ENCODE peak calls at places on chromosomes 3 and 15, in five cellular contexts. Y is fibroblast of lung, K is HepG2, L is Panc1, I is heart right ventricle. N is an unnamed sample.

GRCh38 chr15:40769310-40770146 is at the start of gene C15orf62:
- DNase-seq in L (no peak), I (no peak), Y (peak; percentile 62), K (no peak), N (no peak)

GRCh38 chr15:84649706-84650105 is 4.4 kb downstream of the WDR73 start:
- DNase-seq in Y (no peak), L (no peak), I (no peak), K (no peak), N (no peak)

GRCh38 chr3:169634618-169635236 is 28.8 kb downstream of the MECOM start:
- DNase-seq in L (no peak), I (peak; percentile 44), Y (peak; percentile 50), K (peak; percentile 53), N (no peak)

GRCh38 chr3:63980830-63981498 is 42.3 kb downstream of the PSMD6 start:
- DNase-seq in Y (no peak), L (no peak), I (no peak), K (no peak), N (no peak)

GRCh38 chr15:60477991-60478632 is 830 bp downstream of the ICE2 start:
- DNase-seq in L (no peak), K (peak; percentile 21), Y (peak; percentile 39), I (peak; percentile 23), N (no peak)

GRCh38 chr3:157789162-157789561 is 285.9 kb upstream of the VEPH1 start:
- DNase-seq in L (no peak), K (no peak), I (no peak), Y (no peak), N (no peak)

GRCh38 chr15:65290228-65290627 is 3.5 kb upstream of the PARP16 start:
- DNase-seq in Y (no peak), L (no peak), K (no peak), I (no peak), N (no peak)

GRCh38 chr3:105847865-105848264 is 20.9 kb downstream of the CBLB start:
- DNase-seq in L (no peak), K (no peak), I (no peak), Y (no peak), N (no peak)

GRCh38 chr15:40555876-40556275 is 9.0 kb downstream of the CCDC32 start:
- DNase-seq in Y (no peak), K (no peak), L (no peak), I (no peak), N (no peak)

GRCh38 chr15:27844018-27844666 is 255.0 kb downstream of the OCA2 start:
- DNase-seq in Y (peak; percentile 56), I (no peak), K (no peak), L (peak; percentile 10), N (no peak)

GRCh38 chr3:197881601-197882000 is 68.4 kb upstream of the RPL35A start:
- DNase-seq in I (no peak), L (no peak), Y (no peak), K (no peak), N (no peak)

GRCh38 chr3:58577269-58577821 is at the start of gene FAM107A:
- DNase-seq in L (no peak), I (peak; percentile 73), K (no peak), Y (peak; percentile 62), N (no peak)

GRCh38 chr15:95850837-95851236 is 479.7 kb upstream of the NR2F2 start:
- DNase-seq in L (no peak), I (no peak), K (no peak), Y (no peak), N (no peak)

GRCh38 chr3:107370902-107371301 is 6.3 kb upstream of the CCDC54 start:
- DNase-seq in Y (no peak), I (no peak), K (no peak), L (no peak), N (no peak)

GRCh38 chr3:111112913-111113312 is 41.3 kb downstream of the NECTIN3 start:
- DNase-seq in L (no peak), Y (peak; percentile 84), K (no peak), I (no peak), N (no peak)

GRCh38 chr15:92829875-92830274 is 70.2 kb upstream of the CHD2 start:
- DNase-seq in Y (no peak), K (no peak), I (no peak), L (no peak), N (no peak)

GRCh38 chr15:64686130-64686735 is 89.2 kb downstream of the RBPMS2 start:
- DNase-seq in I (peak; percentile 62), Y (peak; percentile 80), K (peak; percentile 45), L (peak; percentile 27), N (no peak)

GRCh38 chr3:134938024-134938525 is 143.0 kb downstream of the EPHB1 start:
- DNase-seq in K (no peak), Y (no peak), L (no peak), I (no peak), N (no peak)

GRCh38 chr3:17830786-17831185 is 88.4 kb upstream of the TBC1D5 start:
- DNase-seq in L (no peak), I (no peak), Y (no peak), K (no peak), N (no peak)

GRCh38 chr15:57604502-57604901 is 12.8 kb downstream of the MYZAP start:
- DNase-seq in K (no peak), Y (no peak), I (no peak), L (no peak), N (no peak)

GRCh38 chr15:57606048-57606447 is 14.3 kb downstream of the MYZAP start:
- DNase-seq in I (no peak), Y (no peak), K (no peak), L (no peak), N (no peak)

GRCh38 chr15:57606816-57607215 is 15.1 kb downstream of the MYZAP start:
- DNase-seq in L (no peak), I (no peak), Y (no peak), K (no peak), N (no peak)

GRCh38 chr15:57607570-57608000 is 15.9 kb downstream of the MYZAP start:
- DNase-seq in I (no peak), K (peak; percentile 23), L (no peak), Y (peak; percentile 80), N (no peak)

GRCh38 chr15:57605491-57605890 is 13.8 kb downstream of the MYZAP start:
- DNase-seq in L (no peak), I (no peak), Y (no peak), K (no peak), N (no peak)
- H3K27ac ChIP-seq in L (no peak overlapping the region), I (peak overlapping the region; percentile 79), Y (no peak overlapping the region), K (no peak overlapping the region), N (no peak overlapping the region)

GRCh38 chr3:16423947-16424673 is 89.4 kb downstream of the RFTN1 start:
- DNase-seq in Y (no peak), I (no peak), K (no peak), L (no peak), N (no peak)

GRCh38 chr3:16425398-16426057 is 88.0 kb downstream of the RFTN1 start:
- DNase-seq in Y (no peak), I (no peak), L (no peak), K (no peak), N (no peak)

GRCh38 chr3:16429086-16429485 is 84.4 kb downstream of the RFTN1 start:
- DNase-seq in K (no peak), L (no peak), I (no peak), Y (no peak), N (no peak)

GRCh38 chr3:16426665-16427064 is 86.8 kb downstream of the RFTN1 start:
- DNase-seq in Y (peak; percentile 18), L (no peak), I (no peak), K (no peak), N (no peak)

DNA sequence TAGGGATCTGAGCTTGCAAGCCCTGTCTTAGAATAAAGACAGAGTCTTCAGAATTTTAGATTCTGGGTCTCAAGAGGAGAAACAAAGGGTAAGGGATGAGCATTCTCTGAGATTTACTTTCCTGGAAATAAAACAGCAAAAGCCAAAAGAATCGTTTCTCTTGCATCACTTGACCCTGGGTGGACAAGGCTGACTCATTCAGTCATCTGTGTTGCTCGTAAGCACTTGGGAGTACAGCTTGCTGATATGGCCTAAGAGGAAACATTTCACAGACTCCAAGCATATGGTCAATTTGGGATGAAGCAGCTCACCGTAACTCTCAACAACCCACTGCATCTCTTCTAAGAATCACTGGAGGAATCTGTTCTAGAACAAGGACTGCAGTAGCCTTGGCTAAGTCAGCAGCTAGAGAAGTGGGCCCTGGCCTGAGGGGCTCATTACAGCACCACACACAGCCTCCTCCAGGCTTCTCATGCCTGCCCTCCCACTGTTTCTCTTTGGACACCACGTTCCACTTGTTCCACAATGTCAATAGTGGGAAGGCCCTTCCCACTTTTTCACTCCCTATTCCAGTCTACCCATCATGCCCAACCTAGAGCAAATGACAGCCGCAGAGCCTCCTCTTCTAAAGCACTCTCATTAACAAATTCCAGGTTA is 86.1 kb downstream of the RFTN1 start:
- DNase-seq in I (peak; percentile 55), Y (peak; percentile 98), K (no peak), L (no peak), N (no peak)
- H3K27ac ChIP-seq in I (peak overlapping the region; percentile 64), Y (peak overlapping the region; percentile 52), K (no peak overlapping the region), L (no peak overlapping the region), N (no peak overlapping the region)

DNA sequence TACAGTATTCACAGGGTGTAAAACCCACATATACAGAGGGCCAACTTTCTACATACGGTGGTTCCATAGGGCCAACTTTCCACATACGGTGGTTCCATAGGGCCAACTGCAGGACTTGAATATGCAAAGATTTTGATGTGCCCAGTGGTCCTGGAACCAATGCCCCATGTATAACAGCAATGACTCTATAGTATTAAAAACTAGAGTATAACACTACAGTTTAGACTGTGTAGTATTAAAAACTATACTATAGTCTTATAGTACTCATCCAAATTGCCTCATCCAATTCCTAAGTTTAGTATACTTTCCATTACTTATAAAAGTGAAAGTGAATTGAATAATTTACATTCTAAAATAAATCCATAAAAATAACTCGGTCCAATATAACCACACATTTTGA is 75.9 kb downstream of the GSK3B start:
- DNase-seq in I (no peak), Y (no peak), L (no peak), K (no peak), N (no peak)
- H3K27ac ChIP-seq in I (no peak overlapping the region), Y (no peak overlapping the region), L (no peak overlapping the region), K (no peak overlapping the region), N (no peak overlapping the region)

GRCh38 chr15:98077186-98077585 is 116.7 kb downstream of the ARRDC4 start:
- DNase-seq in I (no peak), K (no peak), L (no peak), Y (no peak), N (no peak)

GRCh38 chr15:98070132-98070531 is 109.6 kb downstream of the ARRDC4 start:
- DNase-seq in I (no peak), K (no peak), Y (no peak), L (no peak), N (no peak)

GRCh38 chr15:98071786-98072185 is 111.3 kb downstream of the ARRDC4 start:
- DNase-seq in L (no peak), Y (no peak), I (no peak), K (no peak), N (no peak)

GRCh38 chr15:98076021-98076816 is 115.7 kb downstream of the ARRDC4 start:
- DNase-seq in L (no peak), I (peak; percentile 36), K (no peak), Y (peak; percentile 1), N (no peak)

DNA sequence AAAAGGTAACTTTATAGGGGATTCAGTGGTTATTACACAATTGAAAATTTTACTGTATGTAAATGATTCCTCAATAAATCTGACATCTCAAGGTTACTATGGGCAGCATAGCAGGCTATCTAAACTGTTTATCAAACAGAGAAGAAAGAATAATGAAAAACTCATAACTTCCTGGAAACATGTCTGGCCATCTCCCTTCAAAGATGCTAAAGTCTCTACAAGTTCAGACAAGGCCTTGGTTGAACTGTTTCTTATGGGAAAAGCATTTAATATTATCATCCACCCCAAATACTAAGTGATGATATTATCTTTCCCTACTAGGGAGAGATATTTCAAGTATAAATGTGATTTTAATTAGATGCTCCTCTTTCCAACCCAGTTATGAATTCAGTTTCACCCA is 114.9 kb downstream of the ARRDC4 start:
- DNase-seq in K (no peak), L (no peak), Y (no peak), I (no peak), N (no peak)
- H3K27ac ChIP-seq in K (no peak overlapping the region), L (no peak overlapping the region), Y (no peak overlapping the region), I (no peak overlapping the region), N (no peak overlapping the region)

GRCh38 chr15:101127503-101128076 is 124.3 kb downstream of the CHSY1 start:
- DNase-seq in K (peak; percentile 24), I (peak; percentile 86), Y (peak; percentile 97), L (no peak), N (no peak)
- H3K27ac ChIP-seq in K (no peak overlapping the region), I (peak overlapping the region; percentile 69), Y (peak overlapping the region; percentile 93), L (peak overlapping the region; percentile 98), N (peak overlapping the region; percentile 84)

N was measured in right lobe of liver.